ENCODE peak calls at places on chromosomes 1 and 21, in ten cellular contexts. W is PC-3; Y is CD4-positive, alpha-beta T cell; H is left ventricle myocardium inferior; P is IMR-90; I is cardiac muscle cell; V is tibial nerve; A is lung; U is ascending aorta; G is A673. C is an unnamed sample. For H3K27me3, the result is how much of the 10 kb centered on the place peaks cover.

GRCh38 chr1:56877973-56878372 is 23.4 kb downstream of the C8A start:
- DNase-seq in U (no peak), Y (no peak), A (no peak), H (no peak), I (no peak), V (no peak), G (peak), P (peak), W (no peak), C (no peak)

GRCh38 chr21:46028547-46029200 is 47.1 kb downstream of the COL6A1 start:
- DNase-seq in Y (no peak), I (no peak), G (no peak), V (no peak), W (no peak), A (no peak), P (peak), U (no peak), H (no peak), C (peak)

GRCh38 chr1:7993593-7994479 is 32.3 kb downstream of the ERRFI1 start:
- DNase-seq in H (no peak), P (peak), W (no peak), V (no peak), G (no peak), U (no peak), A (no peak), I (no peak), Y (no peak), C (peak)

GRCh38 chr1:169858467-169858866 is 35.2 kb downstream of the SCYL3 start:
- DNase-seq in I (no peak), P (peak), H (no peak), A (no peak), U (no peak), G (no peak), V (no peak), W (peak), Y (no peak), C (no peak)

GRCh38 chr1:180863158-180863775 is 49.4 kb upstream of the KIAA1614 start:
- DNase-seq in U (peak), A (no peak), I (peak), Y (no peak), P (peak), G (peak), H (no peak), W (peak), V (no peak), C (peak)

GRCh38 chr1:67308136-67308535 is 463 bp downstream of the IL12RB2 start:
- DNase-seq in P (no peak), V (no peak), W (no peak), I (no peak), H (no peak), A (no peak), Y (no peak), U (no peak), G (no peak), C (no peak)

GRCh38 chr1:47688631-47689296 is 250.9 kb downstream of the FOXD2 start:
- DNase-seq in Y (no peak), I (no peak), G (no peak), H (no peak), A (no peak), W (no peak), V (no peak), P (no peak), U (peak), C (no peak)

GRCh38 chr1:55310517-55310927 is 95.4 kb upstream of the USP24 start:
- DNase-seq in P (peak), G (peak), Y (no peak), I (no peak), W (peak), H (no peak), V (no peak), U (no peak), A (no peak), C (peak)

GRCh38 chr1:223244366-223245103 is 101.5 kb upstream of the TLR5 start:
- DNase-seq in Y (no peak), I (no peak), V (no peak), U (no peak), G (peak), A (no peak), H (no peak), P (peak), W (peak), C (no peak)

GRCh38 chr1:16721871-16722641 is 18.3 kb upstream of the RNU1-4 start:
- DNase-seq in Y (no peak), I (no peak), W (peak), V (no peak), A (peak), H (no peak), G (no peak), U (peak), P (no peak), C (no peak)

GRCh38 chr1:169112241-169112640 is 5.8 kb downstream of the ATP1B1 start:
- DNase-seq in I (no peak), H (no peak), W (no peak), Y (no peak), V (no peak), P (peak), A (no peak), G (no peak), U (no peak), C (no peak)

GRCh38 chr1:32719681-32720275 is 17.2 kb upstream of the SYNC start:
- DNase-seq in U (no peak), W (no peak), P (no peak), G (no peak), V (no peak), I (no peak), H (no peak), A (no peak), Y (no peak), C (no peak)

GRCh38 chr1:70675737-70676156 is 264.7 kb downstream of the CTH start:
- DNase-seq in G (no peak), P (no peak), W (no peak), V (no peak), Y (no peak), I (peak), H (no peak), U (no peak), A (no peak), C (no peak)

GRCh38 chr1:184422490-184423233 is 35.8 kb downstream of the C1orf21 start:
- DNase-seq in G (no peak), Y (no peak), W (no peak), P (no peak), I (no peak), H (no peak), A (no peak), V (no peak), U (no peak), C (no peak)

GRCh38 chr1:80218112-80218511 is 1211.6 kb upstream of the ADGRL4 start:
- DNase-seq in P (peak), W (peak), Y (no peak), V (no peak), I (peak), G (peak), H (no peak), U (no peak), A (no peak), C (peak)

GRCh38 chr1:47387921-47388509 is 28.1 kb upstream of the FOXE3 start:
- DNase-seq in P (peak), I (no peak), G (no peak), W (no peak), Y (no peak), U (no peak), V (no peak), A (no peak), H (no peak), C (no peak)

DNA sequence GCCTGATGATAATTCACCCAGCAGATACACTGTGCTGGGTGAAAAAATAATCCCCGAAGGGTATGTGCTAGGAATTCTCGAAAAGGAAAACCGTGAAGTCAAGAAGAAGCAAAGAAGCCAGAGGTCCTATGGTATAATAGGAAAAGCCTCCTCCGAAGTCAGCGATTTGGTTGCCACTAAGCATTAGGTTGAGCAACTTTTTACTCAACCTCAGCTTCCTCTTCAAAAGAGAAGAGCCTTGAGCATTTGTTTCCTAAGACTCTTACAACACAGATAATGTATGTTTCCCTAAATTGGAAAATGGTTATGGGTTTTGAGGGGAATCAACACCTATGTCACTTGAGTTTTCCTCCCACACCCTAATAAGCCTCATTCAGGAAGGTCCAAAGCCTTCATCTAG is 21.3 kb upstream of the MNDA start:
- DNase-seq in V (no peak), W (no peak), H (no peak), I (no peak), G (no peak), U (no peak), Y (no peak), P (no peak), A (no peak), C (no peak)
- H3K27me3 ChIP-seq in V (under half), W (under half), H (under half), I (under half), G (under half), U (under half), Y (under half), P (under half), A (under half), C (under half)

GRCh38 chr1:193115629-193116227 is 6.1 kb upstream of the CDC73 start:
- DNase-seq in I (peak), P (peak), H (no peak), W (peak), V (no peak), U (peak), G (no peak), A (no peak), Y (no peak), C (peak)
- H3K27ac ChIP-seq in I (peak), P (peak), H (peak), W (peak), V (no peak), U (peak), G (no peak), A (peak), Y (no peak), C (peak)

DNA sequence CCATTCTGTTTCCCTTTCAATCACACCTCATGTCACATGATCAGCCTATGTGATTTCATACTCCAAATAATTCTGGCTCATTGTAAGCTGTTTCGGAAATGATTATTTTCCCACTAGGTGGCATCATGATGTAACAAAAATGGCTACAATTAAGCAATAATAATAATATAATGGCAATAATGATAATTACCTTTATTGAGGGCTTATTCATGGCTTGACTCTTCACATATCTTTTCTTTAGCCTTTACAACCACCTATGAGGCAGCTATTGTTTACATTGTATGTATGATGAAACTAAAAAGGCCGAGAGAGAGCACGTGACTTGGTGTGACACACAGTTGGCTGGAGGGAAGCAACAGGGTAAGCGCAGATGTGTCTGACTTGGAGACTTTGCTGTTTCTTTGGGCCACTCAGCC is 12.5 kb upstream of the KPRP start:
- DNase-seq in P (peak), U (no peak), H (no peak), G (peak), W (peak), V (no peak), I (no peak), A (no peak), Y (no peak), C (no peak)
- H3K27me3 ChIP-seq in P (under half), U (under half), H (under half), G (under half), W (under half), V (under half), I (under half), A (under half), Y (under half), C (under half)

GRCh38 chr1:220787069-220787614 is 429 bp downstream of the MTARC1 start:
- DNase-seq in Y (no peak), A (peak), U (peak), P (no peak), I (no peak), G (no peak), W (peak), H (no peak), V (no peak), C (no peak)
- H3K27ac ChIP-seq in Y (no peak), A (peak), U (peak), P (no peak), I (peak), G (no peak), W (peak), H (peak), V (peak), C (no peak)

GRCh38 chr1:228548788-228549187 is 61.6 kb downstream of the RNF187 start:
- DNase-seq in G (no peak), Y (no peak), A (no peak), U (peak), W (no peak), I (no peak), P (no peak), V (no peak), H (no peak), C (no peak)
- H3K27me3 ChIP-seq in G (under half), Y (under half), A (under half), U (under half), W (under half), I (under half), P (under half), V (under half), H (under half), C (under half)

GRCh38 chr1:229273507-229274232 is 2.8 kb downstream of the RAB4A start:
- DNase-seq in A (no peak), I (no peak), U (no peak), H (no peak), G (no peak), W (peak), P (no peak), V (no peak), Y (no peak), C (no peak)
- H3K27ac ChIP-seq in A (no peak), I (no peak), U (no peak), H (peak), G (no peak), W (peak), P (no peak), V (peak), Y (no peak), C (no peak)

GRCh38 chr1:234782821-234783220 is 172.8 kb upstream of the IRF2BP2 start:
- DNase-seq in H (no peak), I (no peak), Y (no peak), A (no peak), P (no peak), V (no peak), W (peak), G (peak), U (peak), C (no peak)
- H3K27me3 ChIP-seq in H (under half), I (under half), Y (under half), A (under half), P (under half), V (under half), W (half or more), G (under half), U (under half), C (under half)

DNA sequence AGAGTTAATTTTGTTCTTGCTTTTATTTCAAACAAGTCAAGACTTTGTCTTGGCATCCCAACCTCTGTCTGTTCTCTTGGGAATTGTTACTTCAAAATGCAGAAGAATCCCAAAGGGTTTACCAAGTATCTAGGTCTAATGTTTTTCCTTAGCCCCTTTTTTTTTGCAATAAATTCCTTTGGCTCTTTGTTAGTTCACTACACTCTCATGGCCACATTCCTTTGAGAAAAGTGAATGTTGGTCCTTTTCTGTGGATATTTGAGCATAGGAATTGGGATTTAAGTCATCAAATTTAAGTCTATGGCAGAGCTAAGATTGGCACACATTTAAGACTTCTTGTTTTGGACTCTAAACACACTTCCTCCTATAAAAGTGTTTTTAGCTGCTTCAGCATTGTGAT is 1.8 kb downstream of the BTF3L4 start:
- DNase-seq in Y (no peak), A (no peak), H (no peak), P (no peak), U (no peak), V (no peak), W (no peak), G (no peak), I (no peak), C (no peak)
- H3K27ac ChIP-seq in Y (no peak), A (no peak), H (no peak), P (peak), U (peak), V (no peak), W (no peak), G (peak), I (no peak), C (no peak)

DNA sequence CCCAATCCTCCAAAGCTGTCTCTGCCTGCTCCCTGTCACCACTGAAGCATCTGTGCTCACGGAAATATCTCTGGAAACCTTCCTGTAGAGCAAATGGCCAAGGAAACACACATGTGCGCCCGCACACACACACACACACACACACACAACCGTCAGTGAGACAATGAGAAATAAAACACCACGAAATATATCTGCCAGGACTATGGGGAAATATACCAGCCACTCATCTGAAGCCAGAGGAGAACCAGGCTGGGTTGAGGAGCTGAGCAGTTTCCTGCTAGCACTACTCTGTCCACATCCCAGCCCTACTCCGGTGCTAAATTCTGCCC is 25.1 kb upstream of the PLXNA2 start:
- DNase-seq in W (no peak), V (no peak), U (no peak), P (no peak), Y (no peak), H (no peak), G (no peak), A (no peak), I (no peak), C (no peak)
- H3K27me3 ChIP-seq in W (half or more), V (under half), U (under half), P (under half), Y (under half), H (half or more), G (half or more), A (under half), I (under half), C (under half)

DNA sequence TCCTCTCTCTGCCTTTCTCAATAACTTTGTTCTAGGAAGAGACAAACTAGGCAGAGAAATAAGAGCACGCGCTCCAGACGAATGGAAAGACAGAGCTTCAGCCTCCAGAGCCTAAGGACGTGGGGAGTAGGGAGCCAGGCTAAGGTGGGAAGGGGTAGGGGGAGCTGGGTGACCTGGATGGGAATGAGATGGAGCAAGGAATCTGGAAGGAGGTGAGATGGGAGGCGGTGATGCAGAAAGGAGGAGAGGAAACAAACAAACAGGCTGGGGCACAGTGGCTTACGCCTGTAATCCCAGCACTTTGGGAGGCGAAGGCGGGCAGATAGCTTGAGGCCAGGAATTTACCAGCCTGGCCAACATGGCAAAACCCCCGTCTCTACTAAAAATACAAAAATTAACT is 10.8 kb downstream of the CRABP2 start:
- DNase-seq in H (no peak), G (no peak), I (no peak), V (no peak), W (no peak), Y (no peak), P (no peak), U (no peak), A (no peak), C (no peak)
- H3K27ac ChIP-seq in H (no peak), G (no peak), I (peak), V (no peak), W (peak), Y (no peak), P (no peak), U (no peak), A (no peak), C (no peak)

C was measured in AG04450.